ENCODE peak calls at places on chromosomes 7 and 10, in four cellular contexts. One of them, this sample, is unnamed.

GRCh38 chr10:26725837-26726727 is 28.6 kb downstream of the PDSS1 start:
- DNase-seq in CD8-positive, alpha-beta memory T cell: peak
- DNase-seq in EL: peak
- DNase-seq in dorsolateral prefrontal cortex: peak
- DNase-seq in this sample: no peak

GRCh38 chr7:149495785-149496641 is 1.6 kb downstream of the ZNF746 start:
- DNase-seq in dorsolateral prefrontal cortex: peak
- DNase-seq in CD8-positive, alpha-beta memory T cell: no peak
- DNase-seq in EL: peak
- DNase-seq in this sample: no peak

GRCh38 chr10:131983780-131984179 is 2.1 kb upstream of the BNIP3 start:
- DNase-seq in EL: peak
- DNase-seq in dorsolateral prefrontal cortex: no peak
- DNase-seq in CD8-positive, alpha-beta memory T cell: no peak
- DNase-seq in this sample: no peak

GRCh38 chr7:28973591-28973990 is 15.5 kb upstream of the TRIL start:
- DNase-seq in dorsolateral prefrontal cortex: no peak
- DNase-seq in CD8-positive, alpha-beta memory T cell: no peak
- DNase-seq in EL: no peak
- DNase-seq in this sample: no peak

GRCh38 chr10:42754155-42755027 is 28.2 kb upstream of the BMS1 start:
- DNase-seq in dorsolateral prefrontal cortex: no peak
- DNase-seq in CD8-positive, alpha-beta memory T cell: no peak
- DNase-seq in EL: peak
- DNase-seq in this sample: no peak

GRCh38 chr7:100119701-100120517 is 475 bp downstream of the CNPY4 start:
- DNase-seq in EL: peak
- DNase-seq in CD8-positive, alpha-beta memory T cell: peak
- DNase-seq in dorsolateral prefrontal cortex: peak
- DNase-seq in this sample: no peak

GRCh38 chr10:71494980-71495381 is 98.3 kb downstream of the CDH23 start:
- DNase-seq in dorsolateral prefrontal cortex: no peak
- DNase-seq in EL: no peak
- DNase-seq in CD8-positive, alpha-beta memory T cell: no peak
- DNase-seq in this sample: no peak

GRCh38 chr10:14742815-14743214 is 31.9 kb downstream of the FAM107B start:
- DNase-seq in EL: no peak
- DNase-seq in CD8-positive, alpha-beta memory T cell: no peak
- DNase-seq in dorsolateral prefrontal cortex: no peak
- DNase-seq in this sample: no peak

GRCh38 chr10:35685402-35685801 is 43.3 kb upstream of the FZD8 start:
- DNase-seq in CD8-positive, alpha-beta memory T cell: no peak
- DNase-seq in dorsolateral prefrontal cortex: no peak
- DNase-seq in EL: no peak
- DNase-seq in this sample: no peak